ENCODE peak calls at places on chromosomes 6 and 20, in seven cellular contexts. Y, J, G, H, R, Z and E are unnamed samples.
A peak's percentile ranks its signal among the peaks of the same experiment; 100 is the strongest.

GRCh38 chr6:68639826-68640505 is 4.9 kb downstream of the ADGRB3 start:
- DNase-seq in H (no peak), R (no peak), Y (no peak), J (no peak), G (no peak), Z (no peak), E (no peak)

GRCh38 chr6:32154514-32155161 is 697 bp downstream of the PPT2 start:
- DNase-seq in Z (peak; percentile 30), J (peak; percentile 92), R (peak; percentile 88), Y (no peak), H (peak; percentile 28), G (peak; percentile 57), E (no peak)

GRCh38 chr6:84773431-84774173 is 9.2 kb upstream of the TBX18 start:
- DNase-seq in J (no peak), Y (no peak), Z (no peak), R (peak; percentile 73), H (no peak), G (no peak), E (no peak)

GRCh38 chr6:111784423-111784822 is 88.8 kb downstream of the FYN start:
- DNase-seq in H (no peak), Z (no peak), R (no peak), G (peak; percentile 10), Y (no peak), J (no peak), E (no peak)

GRCh38 chr6:134502614-134503541 is 185.0 kb upstream of the SGK1 start:
- DNase-seq in H (no peak), J (no peak), R (no peak), Y (no peak), Z (no peak), G (peak; percentile 72), E (no peak)

GRCh38 chr6:33685411-33686224 is 25.9 kb downstream of the UQCC2 start:
- DNase-seq in R (peak; percentile 69), G (no peak), Z (no peak), Y (no peak), J (no peak), H (no peak), E (no peak)

GRCh38 chr20:31667315-31668285 is 29.9 kb downstream of the COX4I2 start:
- DNase-seq in Y (no peak), J (no peak), Z (no peak), G (no peak), R (no peak), H (no peak), E (no peak)

GRCh38 chr6:16591681-16592549 is 169.3 kb downstream of the ATXN1 start:
- DNase-seq in Z (no peak), H (no peak), J (peak; percentile 10), R (no peak), G (no peak), Y (no peak), E (peak; percentile 58)

GRCh38 chr20:48910360-48910781 is 11.1 kb upstream of the ARFGEF2 start:
- DNase-seq in Z (peak; percentile 10), J (no peak), Y (no peak), G (no peak), R (no peak), H (no peak), E (no peak)

GRCh38 chr20:36094497-36094896 is 60.0 kb upstream of the EPB41L1 start:
- DNase-seq in R (no peak), Y (no peak), J (no peak), G (no peak), Z (no peak), H (no peak), E (no peak)

GRCh38 chr6:132952468-132952867 is 138.1 kb downstream of the RPS12 start:
- DNase-seq in Z (no peak), R (no peak), H (no peak), J (no peak), Y (no peak), G (peak; percentile 55), E (no peak)

GRCh38 chr6:108251252-108251651 is 9.6 kb downstream of the SNX3 start:
- DNase-seq in H (no peak), Y (no peak), G (no peak), J (no peak), Z (no peak), R (no peak), E (no peak)

GRCh38 chr20:63487781-63488241 is 11.1 kb downstream of the EEF1A2 start:
- DNase-seq in H (no peak), Z (no peak), G (no peak), J (no peak), Y (no peak), R (no peak), E (no peak)
- H3K4me3 ChIP-seq in H (no peak overlapping the region), Z (no peak overlapping the region), G (no peak overlapping the region), J (no peak overlapping the region), Y (no peak overlapping the region), R (no peak overlapping the region), E (no peak overlapping the region)

GRCh38 chr6:41697902-41698349 is 37.5 kb downstream of the TFEB start:
- DNase-seq in H (peak; percentile 39), J (no peak), R (no peak), Y (no peak), G (no peak), Z (no peak), E (no peak)

GRCh38 chr6:41696788-41697187 is 38.6 kb downstream of the TFEB start:
- DNase-seq in H (no peak), Z (no peak), R (no peak), G (no peak), Y (no peak), J (no peak), E (no peak)

GRCh38 chr6:41700577-41701347 is 34.6 kb downstream of the TFEB start:
- DNase-seq in Y (no peak), Z (no peak), J (no peak), R (no peak), H (no peak), G (no peak), E (no peak)

GRCh38 chr6:41699063-41699462 is 36.3 kb downstream of the TFEB start:
- DNase-seq in Y (no peak), R (no peak), J (no peak), Z (no peak), H (no peak), G (no peak), E (no peak)

DNA sequence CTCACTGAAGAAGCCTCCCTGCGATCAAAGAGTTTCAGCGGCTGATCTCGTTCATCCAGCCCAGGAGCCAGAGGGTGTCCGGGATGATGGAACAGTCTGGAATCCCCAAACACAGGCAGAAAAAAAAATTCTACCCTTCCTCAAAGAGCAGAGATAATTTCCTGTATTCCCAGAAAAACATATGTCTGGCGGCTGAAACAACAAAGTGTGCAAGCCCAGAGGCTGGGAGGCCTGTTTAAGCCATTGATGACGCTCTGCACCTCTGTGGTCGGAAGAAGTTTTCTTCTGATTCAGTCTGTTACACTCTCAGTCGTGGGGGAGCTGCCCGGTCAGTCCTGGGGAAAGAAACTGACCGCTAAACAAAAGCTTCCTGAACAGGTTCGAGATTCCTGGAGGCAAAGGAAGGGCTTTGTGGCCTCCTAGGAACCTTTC is 37.0 kb downstream of the TFEB start:
- DNase-seq in R (no peak), Y (no peak), H (peak; percentile 13), Z (no peak), G (no peak), J (no peak), E (no peak)
- H3K4me3 ChIP-seq in R (no peak overlapping the region), Y (no peak overlapping the region), H (no peak overlapping the region), Z (no peak overlapping the region), G (no peak overlapping the region), J (no peak overlapping the region), E (no peak overlapping the region)

DNA sequence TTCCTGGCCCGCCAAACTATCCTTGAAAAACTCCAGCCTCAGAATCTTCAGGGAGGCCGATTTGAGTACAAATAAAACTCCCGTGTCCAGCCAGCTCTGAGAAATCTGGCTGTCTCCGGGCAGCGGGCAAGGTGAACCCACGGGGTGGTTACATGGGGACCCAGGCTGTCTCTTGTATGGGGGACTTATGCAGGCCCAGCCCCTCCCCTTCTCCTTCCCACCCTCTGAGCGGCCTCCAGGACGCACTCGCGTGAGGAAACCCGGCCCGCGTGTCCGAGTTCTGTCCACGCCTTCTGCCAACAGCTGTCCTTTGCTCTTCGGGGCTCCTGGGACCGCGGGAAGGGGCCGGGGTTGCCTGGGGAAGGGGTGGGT is 36.3 kb upstream of the BLCAP start:
- DNase-seq in Y (no peak), J (no peak), H (no peak), G (no peak), Z (no peak), R (no peak), E (no peak)
- H3K4me3 ChIP-seq in Y (no peak overlapping the region), J (no peak overlapping the region), H (no peak overlapping the region), G (no peak overlapping the region), Z (no peak overlapping the region), R (no peak overlapping the region), E (no peak overlapping the region)

DNA sequence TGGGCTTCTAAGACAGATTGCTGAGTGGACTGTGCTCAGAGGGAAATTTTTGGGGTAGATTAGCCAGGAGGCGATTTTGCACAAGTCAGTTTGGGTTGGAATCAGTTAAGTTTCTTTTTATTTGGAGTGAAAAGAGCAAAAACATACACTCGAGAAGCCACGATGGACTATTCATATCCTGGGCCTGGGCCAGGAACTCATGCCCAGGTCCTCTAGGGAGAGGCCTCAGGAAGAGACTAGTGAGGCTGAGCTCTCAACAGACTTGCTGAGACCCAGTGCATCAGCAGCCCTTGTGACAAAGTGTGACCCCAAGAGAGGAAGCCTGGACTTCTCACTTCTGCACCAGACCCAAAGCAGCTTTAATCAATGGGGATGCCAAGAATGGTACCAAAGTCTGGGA is 61.5 kb upstream of the MAFB start:
- DNase-seq in Z (no peak), H (no peak), J (no peak), R (no peak), G (no peak), Y (no peak), E (no peak)
- H3K4me3 ChIP-seq in Z (no peak overlapping the region), H (no peak overlapping the region), J (no peak overlapping the region), R (no peak overlapping the region), G (no peak overlapping the region), Y (no peak overlapping the region), E (no peak overlapping the region)

GRCh38 chr6:54019860-54020259 is 91.4 kb upstream of the MLIP start:
- DNase-seq in R (no peak), Y (no peak), G (no peak), J (no peak), H (no peak), Z (no peak), E (no peak)
- H3K4me3 ChIP-seq in R (no peak overlapping the region), Y (no peak overlapping the region), G (no peak overlapping the region), J (no peak overlapping the region), H (no peak overlapping the region), Z (no peak overlapping the region), E (no peak overlapping the region)